ENCODE peak calls at places on chromosomes 4 and X, in seven cellular contexts. Y is lower lobe of right lung; X is activated T-cell treated with anti-CD3 and anti-CD28 coated beads for 1 hour; J is CD8-positive, alpha-beta memory T cell; M is T-cell; C is GM23248; V is activated CD4-positive, alpha-beta T cell treated with anti-CD3 and anti-CD28 coated beads, Interleukin-2, amount 50 U/mL, for 4 hours. T is an unnamed sample.
A peak's percentile ranks its signal among the peaks of the same experiment; 100 is the strongest.

GRCh38 chrX:96563663-96564062 is 121.0 kb upstream of the DIAPH2 start:
- DNase-seq in Y (no peak), M (no peak), J (no peak), C (peak; percentile 70), X (no peak), V (no peak), T (no peak)

GRCh38 chr4:80322716-80323115 is 12.8 kb upstream of the CFAP299 start:
- DNase-seq in X (no peak), V (no peak), C (peak; percentile 79), Y (no peak), J (no peak), M (no peak), T (no peak)

GRCh38 chr4:187309456-187309855 is 585.8 kb upstream of the FAT1 start:
- DNase-seq in Y (no peak), C (peak; percentile 19), M (no peak), V (no peak), J (no peak), X (no peak), T (no peak)

GRCh38 chrX:12115377-12115776 is 22.9 kb upstream of the FRMPD4 start:
- DNase-seq in C (no peak), Y (no peak), X (no peak), M (no peak), J (no peak), V (no peak), T (no peak)

GRCh38 chrX:118254611-118255010 is 91.3 kb upstream of the WDR44 start:
- DNase-seq in V (peak; percentile 1), J (no peak), M (no peak), C (peak; percentile 35), X (peak; percentile 14), Y (no peak), T (peak; percentile 1)

GRCh38 chr4:148415500-148415899 is 26.7 kb downstream of the NR3C2 start:
- DNase-seq in X (no peak), M (no peak), C (peak; percentile 4), J (no peak), V (no peak), Y (no peak), T (no peak)

GRCh38 chr4:20137176-20137575 is 114.5 kb upstream of the SLIT2 start:
- DNase-seq in V (no peak), Y (no peak), C (peak; percentile 53), M (no peak), X (no peak), J (no peak), T (no peak)

GRCh38 chrX:72054776-72055495 is 76.8 kb downstream of the RTL5 start:
- DNase-seq in C (no peak), M (no peak), V (no peak), X (no peak), J (no peak), Y (no peak), T (no peak)

GRCh38 chrX:44876767-44877166 is 3.8 kb downstream of the KDM6A start:
- DNase-seq in J (no peak), V (no peak), X (no peak), C (no peak), M (no peak), Y (no peak), T (no peak)

GRCh38 chr4:40763228-40763716 is 13.5 kb downstream of the NSUN7 start:
- DNase-seq in X (no peak), J (no peak), Y (no peak), C (peak; percentile 50), M (no peak), V (no peak), T (no peak)

GRCh38 chrX:24301806-24302205 is 12.1 kb downstream of the SUPT20HL2 start:
- DNase-seq in V (no peak), X (no peak), J (no peak), M (no peak), C (peak; percentile 50), Y (no peak), T (no peak)

GRCh38 chr4:54657556-54658313 is at the start of gene KIT:
- DNase-seq in X (no peak), J (peak; percentile 13), C (peak; percentile 65), V (peak; percentile 12), Y (peak; percentile 58), M (no peak), T (peak; percentile 6)

GRCh38 chr4:7903686-7904085 is 36.0 kb downstream of the AFAP1 start:
- DNase-seq in C (peak; percentile 72), J (no peak), X (no peak), V (no peak), Y (no peak), M (no peak), T (no peak)

GRCh38 chr4:24655971-24656370 is 71.6 kb upstream of the DHX15 start:
- DNase-seq in X (no peak), M (no peak), J (no peak), C (no peak), V (no peak), Y (no peak), T (no peak)

GRCh38 chr4:118113220-118113619 is 78.9 kb downstream of the NDST3 start:
- DNase-seq in J (no peak), Y (no peak), C (no peak), X (no peak), V (no peak), M (no peak), T (no peak)

GRCh38 chr4:29972121-29972520 is 748.0 kb upstream of the PCDH7 start:
- DNase-seq in C (no peak), J (no peak), Y (no peak), V (no peak), M (no peak), X (no peak), T (no peak)

GRCh38 chrX:130728208-130728607 is 174.8 kb downstream of the ENOX2 start:
- DNase-seq in C (peak; percentile 81), X (no peak), M (no peak), J (no peak), Y (no peak), V (no peak), T (no peak)

GRCh38 chr4:38925492-38926418 is 58.1 kb downstream of the FAM114A1 start:
- DNase-seq in Y (no peak), X (no peak), M (no peak), V (no peak), J (no peak), C (no peak), T (no peak)

GRCh38 chrX:69025802-69026301 is 139.4 kb downstream of the PJA1 start:
- DNase-seq in X (no peak), V (no peak), C (peak; percentile 28), J (no peak), M (no peak), Y (no peak), T (no peak)

GRCh38 chrX:26778320-26778888 is 562.4 kb downstream of the MAGEB5 start:
- DNase-seq in X (no peak), C (no peak), V (no peak), J (no peak), Y (no peak), M (no peak), T (no peak)

GRCh38 chrX:142076633-142077032 is 128.5 kb downstream of the MAGEC2 start:
- DNase-seq in M (no peak), C (no peak), Y (no peak), V (no peak), X (no peak), J (no peak), T (no peak)

GRCh38 chrX:48698306-48698705 is 1.8 kb downstream of the SUV39H1 start:
- DNase-seq in X (no peak), V (no peak), C (no peak), M (no peak), J (no peak), Y (no peak), T (no peak)

GRCh38 chr4:40507977-40508376 is 121.7 kb downstream of the RBM47 start:
- DNase-seq in J (no peak), Y (no peak), X (no peak), C (no peak), M (no peak), V (no peak), T (no peak)

GRCh38 chr4:23290656-23291055 is 597.9 kb downstream of the GBA3 start:
- DNase-seq in J (no peak), C (no peak), V (no peak), X (no peak), Y (no peak), M (no peak), T (no peak)

GRCh38 chr4:27318740-27319139 is 458.1 kb downstream of the STIM2 start:
- DNase-seq in M (no peak), J (no peak), Y (no peak), V (no peak), X (no peak), C (peak; percentile 52), T (no peak)

GRCh38 chr4:6888506-6889071 is 21.0 kb upstream of the TBC1D14 start:
- DNase-seq in Y (no peak), X (no peak), V (no peak), M (no peak), J (no peak), C (no peak), T (no peak)

GRCh38 chr4:3316146-3316545 is 23.3 kb downstream of the RGS12 start:
- DNase-seq in X (no peak), C (no peak), Y (no peak), V (no peak), M (no peak), J (no peak), T (no peak)

GRCh38 chr4:68951078-68951805 is at the start of gene UGT2A3:
- DNase-seq in Y (no peak), C (no peak), J (no peak), X (no peak), M (no peak), V (no peak), T (no peak)

GRCh38 chr4:83067058-83067639 is 32.2 kb downstream of the COPS4 start:
- DNase-seq in X (no peak), V (no peak), C (no peak), M (no peak), J (no peak), Y (no peak), T (no peak)

GRCh38 chr4:111991163-111991562 is 154.1 kb upstream of the FAM241A start:
- DNase-seq in M (no peak), V (no peak), J (no peak), C (no peak), Y (no peak), X (no peak), T (no peak)

GRCh38 chr4:1907848-1908525 is 36.8 kb downstream of the NSD2 start:
- DNase-seq in X (no peak), Y (no peak), M (no peak), J (no peak), C (no peak), V (no peak), T (peak; percentile 3)

GRCh38 chr4:138161351-138161750 is 80.8 kb downstream of the SLC7A11 start:
- DNase-seq in M (no peak), V (no peak), J (no peak), Y (no peak), X (no peak), C (no peak), T (no peak)

GRCh38 chrX:2689773-2690666 is 1.1 kb upstream of the CD99 start:
- DNase-seq in C (no peak), Y (no peak), J (no peak), V (no peak), X (no peak), M (no peak), T (no peak)

GRCh38 chr4:109385260-109385659 is 48.4 kb upstream of the SEC24B start:
- DNase-seq in Y (no peak), M (no peak), C (no peak), X (no peak), J (no peak), V (no peak), T (no peak)

GRCh38 chr4:5843573-5844239 is 49.2 kb downstream of the CRMP1 start:
- DNase-seq in V (no peak), Y (no peak), X (no peak), C (no peak), J (no peak), M (no peak), T (no peak)

GRCh38 chr4:120227568-120227967 is 160.9 kb upstream of the MAD2L1 start:
- DNase-seq in C (no peak), Y (no peak), V (no peak), X (no peak), M (no peak), J (no peak), T (no peak)

GRCh38 chr4:172143605-172144314 is 330.6 kb downstream of the GALNTL6 start:
- DNase-seq in Y (no peak), V (no peak), X (no peak), J (no peak), C (no peak), M (no peak), T (no peak)

GRCh38 chr4:96833831-96834230 is 993.9 kb downstream of the PDHA2 start:
- DNase-seq in J (no peak), V (no peak), Y (no peak), M (no peak), C (no peak), X (no peak), T (no peak)

T was measured in central memory CD4-positive, alpha-beta T cell.